ENCODE peak calls at places on chromosomes 13 and 19, in four cellular contexts. F is foreskin fibroblast, O is coronary artery, L is fibroblast of lung. U is an unnamed sample.

GRCh38 chr13:43663474-43664090 is 123.2 kb downstream of the ENOX1 start:
- DNase-seq in F (peak), O (no peak), L (peak), U (no peak)

GRCh38 chr13:104594801-104595200 is 1528.6 kb upstream of the SLC10A2 start:
- DNase-seq in F (no peak), O (no peak), L (peak), U (no peak)

GRCh38 chr19:41863209-41863931 is 3.3 kb downstream of the RPS19 start:
- DNase-seq in F (no peak), O (no peak), L (no peak), U (no peak)

GRCh38 chr13:76812206-76812882 is 73.9 kb downstream of the KCTD12 start:
- DNase-seq in F (peak), O (no peak), L (no peak), U (no peak)

GRCh38 chr13:108223850-108224503 is 5.8 kb downstream of the ABHD13 start:
- DNase-seq in F (no peak), O (no peak), L (no peak), U (no peak)

GRCh38 chr19:10812902-10813404 is 23.1 kb downstream of the TMED1 start:
- DNase-seq in F (peak), O (no peak), L (peak), U (no peak)

GRCh38 chr13:37797606-37798005 is 72.0 kb downstream of the TRPC4 start:
- DNase-seq in F (no peak), O (no peak), L (peak), U (no peak)

GRCh38 chr13:23578411-23579071 is 8.3 kb downstream of the TNFRSF19 start:
- DNase-seq in F (peak), O (peak), L (peak), U (peak)

GRCh38 chr19:2949939-2950285 is 5.1 kb upstream of the ZNF77 start:
- DNase-seq in F (no peak), O (no peak), L (peak), U (no peak)

GRCh38 chr13:23621316-23621645 is 51.1 kb downstream of the TNFRSF19 start:
- DNase-seq in F (peak), O (no peak), L (peak), U (no peak)

GRCh38 chr19:3363841-3364500 is 2.4 kb upstream of the NFIC start:
- DNase-seq in F (no peak), O (no peak), L (no peak), U (no peak)

GRCh38 chr19:48656840-48657474 is 11.0 kb upstream of the CA11 start:
- DNase-seq in F (peak), O (no peak), L (peak), U (no peak)

GRCh38 chr19:36894849-36895383 is 21.2 kb downstream of the ZNF829 start:
- DNase-seq in F (no peak), O (no peak), L (no peak), U (no peak)

GRCh38 chr19:47109541-47110375 is 3.8 kb downstream of the ZC3H4 start:
- DNase-seq in F (peak), O (no peak), L (peak), U (no peak)

GRCh38 chr13:27791146-27791900 is 960 bp upstream of the GSX1 start:
- DNase-seq in F (no peak), O (no peak), L (no peak), U (no peak)

GRCh38 chr13:108272333-108272732 is 2.8 kb downstream of the TNFSF13B start:
- DNase-seq in F (no peak), O (no peak), L (peak), U (no peak)

GRCh38 chr13:98284677-98285076 is 107.6 kb upstream of the RNF113B start:
- DNase-seq in F (no peak), O (no peak), L (no peak), U (no peak)

GRCh38 chr13:76954568-76954967 is 6.3 kb downstream of the ACOD1 start:
- DNase-seq in F (no peak), O (no peak), L (no peak), U (no peak)

GRCh38 chr13:50747939-50748338 is 95.6 kb downstream of the DLEU7 start:
- DNase-seq in F (no peak), O (no peak), L (no peak), U (no peak)

GRCh38 chr13:22256111-22256639 is 585.3 kb downstream of the FGF9 start:
- DNase-seq in F (no peak), O (no peak), L (no peak), U (no peak)
- TF ChIP-seq CTCF in F (no peak), O (no peak), L (no peak), U (no peak)

GRCh38 chr19:31553844-31554215 is 204.6 kb upstream of the TSHZ3 start:
- DNase-seq in F (no peak), O (no peak), L (no peak), U (no peak)

GRCh38 chr19:31545766-31546165 is 196.5 kb upstream of the TSHZ3 start:
- DNase-seq in F (no peak), O (no peak), L (no peak), U (no peak)

GRCh38 chr19:31553112-31553843 is 204.0 kb upstream of the TSHZ3 start:
- DNase-seq in F (no peak), O (no peak), L (no peak), U (no peak)

GRCh38 chr19:31546561-31546960 is 197.3 kb upstream of the TSHZ3 start:
- DNase-seq in F (no peak), O (peak), L (no peak), U (no peak)

DNA sequence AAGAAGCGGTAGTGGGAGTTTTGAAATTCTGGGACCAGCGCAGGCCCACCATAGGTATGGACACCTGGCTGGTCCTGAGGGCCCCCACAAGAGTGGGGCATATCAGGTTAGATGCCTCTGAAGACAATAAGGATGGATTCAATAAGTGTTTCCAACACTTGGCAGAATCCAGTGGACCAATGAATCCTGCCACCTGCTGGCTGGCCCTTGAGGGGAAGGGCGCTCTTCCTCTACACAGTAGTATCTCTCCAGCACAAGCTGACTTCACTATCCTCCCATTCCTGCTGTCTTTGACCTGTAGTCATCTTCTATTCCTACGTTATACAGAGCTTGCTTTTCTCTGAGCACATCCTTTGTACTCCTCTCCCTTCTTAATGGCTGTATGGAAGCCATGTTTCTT is 199.7 kb upstream of the TSHZ3 start:
- DNase-seq in F (peak), O (no peak), L (peak), U (no peak)
- TF ChIP-seq CTCF in F (peak), O (no peak), L (peak), U (no peak)

GRCh38 chr19:40534148-40534547 is 42.5 kb upstream of the SHKBP1 start:
- DNase-seq in F (no peak), O (no peak), L (no peak), U (no peak)

GRCh38 chr19:40530091-40530901 is 46.4 kb upstream of the SHKBP1 start:
- DNase-seq in F (no peak), O (no peak), L (no peak), U (peak)

GRCh38 chr19:40529093-40529954 is 47.3 kb upstream of the SHKBP1 start:
- DNase-seq in F (peak), O (peak), L (peak), U (peak)

GRCh38 chr19:40528533-40529092 is 48.1 kb upstream of the SHKBP1 start:
- DNase-seq in F (no peak), O (no peak), L (no peak), U (no peak)

GRCh38 chr19:40533508-40533907 is 43.2 kb upstream of the SHKBP1 start:
- DNase-seq in F (no peak), O (no peak), L (no peak), U (no peak)
- TF ChIP-seq CTCF in F (peak), O (no peak), L (no peak), U (no peak)

DNA sequence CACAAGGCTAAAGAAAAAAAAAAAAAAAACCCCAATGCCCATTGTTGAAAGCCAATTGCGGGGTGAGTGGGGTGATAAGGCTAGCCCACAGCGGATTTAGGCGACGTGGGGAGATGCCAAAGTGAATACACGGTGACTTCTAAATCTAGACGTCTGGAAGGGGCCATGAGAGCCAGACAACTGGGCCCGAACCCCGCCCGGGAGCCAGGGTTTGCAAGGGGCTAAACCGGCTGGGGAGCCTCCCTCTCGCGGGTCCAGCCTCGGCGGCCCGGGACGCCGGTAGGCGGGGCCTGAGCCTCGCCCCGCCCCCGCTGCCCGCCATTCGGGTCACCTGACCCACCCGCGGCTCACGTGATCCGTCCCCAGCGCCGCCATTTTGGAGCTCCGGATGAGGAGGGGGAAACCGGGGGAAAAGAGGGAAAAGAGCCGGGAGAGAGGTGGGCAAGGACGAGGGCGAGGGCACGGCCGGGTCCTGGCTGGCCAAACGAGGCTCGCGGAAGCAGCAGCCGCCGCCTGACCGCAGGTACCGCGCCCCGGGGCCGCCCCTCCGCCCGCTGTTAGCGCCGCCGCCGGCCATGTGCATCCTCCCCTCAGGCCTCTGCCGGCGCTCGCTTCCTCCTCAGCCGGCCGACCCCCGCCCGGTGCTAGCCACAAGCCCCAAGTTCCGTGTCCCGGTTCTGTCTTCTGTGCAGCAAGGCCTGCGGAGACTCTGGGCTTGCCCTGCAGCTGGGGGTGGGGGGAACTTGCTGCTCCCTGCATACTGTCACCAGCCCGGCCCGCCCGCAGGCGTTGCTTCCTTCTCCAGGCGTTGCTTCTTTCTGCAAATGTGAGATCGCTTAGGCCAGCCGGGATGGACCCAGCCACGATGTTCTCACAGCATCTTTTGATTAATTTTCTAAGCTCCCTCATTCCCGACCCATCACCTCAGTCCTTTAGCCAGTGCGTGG is at the start of gene ZNF507:
- DNase-seq in F (peak), O (peak), L (peak), U (peak)
- TF ChIP-seq CTCF in F (no peak), O (no peak), L (no peak), U (no peak)

DNA sequence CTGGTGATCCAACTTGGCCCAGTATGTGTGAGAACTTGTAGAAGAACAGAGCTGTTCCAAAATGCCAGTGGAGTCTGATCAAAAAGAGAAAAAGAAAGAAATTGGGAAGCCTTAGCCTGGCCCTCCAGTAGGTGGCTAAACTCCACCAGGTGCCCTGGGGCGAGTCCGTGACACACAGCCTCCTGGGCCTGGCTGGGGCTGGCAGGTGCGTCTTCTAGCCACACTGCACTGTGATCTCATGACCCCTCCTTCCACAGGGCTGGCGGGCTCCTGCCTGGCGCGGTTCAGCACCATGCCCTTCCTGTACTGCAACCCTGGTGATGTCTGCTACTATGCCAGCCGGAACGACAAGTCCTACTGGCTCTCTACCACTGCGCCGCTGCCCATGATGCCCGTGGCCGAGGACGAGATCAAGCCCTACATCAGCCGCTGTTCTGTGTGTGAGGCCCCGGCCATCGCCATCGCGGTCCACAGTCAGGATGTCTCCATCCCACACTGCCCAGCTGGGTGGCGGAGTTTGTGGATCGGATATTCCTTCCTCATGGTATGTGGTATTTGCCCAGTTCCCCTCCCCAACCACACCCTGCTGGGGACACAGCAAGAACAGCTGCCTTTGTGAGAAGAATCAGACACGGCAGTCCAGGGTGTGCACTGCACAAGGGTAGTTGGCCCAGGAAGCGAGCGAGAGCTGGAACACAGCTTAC is 53.7 kb downstream of the RAB20 start:
- DNase-seq in F (no peak), O (peak), L (no peak), U (no peak)
- TF ChIP-seq CTCF in F (no peak), O (no peak), L (no peak), U (no peak)

GRCh38 chr13:51760592-51760991 is 43.4 kb downstream of the DHRS12 start:
- DNase-seq in F (no peak), O (no peak), L (peak), U (no peak)

GRCh38 chr13:51764184-51765141 is 39.5 kb downstream of the DHRS12 start:
- DNase-seq in F (peak), O (peak), L (peak), U (no peak)

GRCh38 chr13:51765142-51765515 is 38.8 kb downstream of the DHRS12 start:
- DNase-seq in F (no peak), O (no peak), L (no peak), U (no peak)

GRCh38 chr13:51761638-51762350 is 42.2 kb downstream of the DHRS12 start:
- DNase-seq in F (peak), O (no peak), L (no peak), U (no peak)

DNA sequence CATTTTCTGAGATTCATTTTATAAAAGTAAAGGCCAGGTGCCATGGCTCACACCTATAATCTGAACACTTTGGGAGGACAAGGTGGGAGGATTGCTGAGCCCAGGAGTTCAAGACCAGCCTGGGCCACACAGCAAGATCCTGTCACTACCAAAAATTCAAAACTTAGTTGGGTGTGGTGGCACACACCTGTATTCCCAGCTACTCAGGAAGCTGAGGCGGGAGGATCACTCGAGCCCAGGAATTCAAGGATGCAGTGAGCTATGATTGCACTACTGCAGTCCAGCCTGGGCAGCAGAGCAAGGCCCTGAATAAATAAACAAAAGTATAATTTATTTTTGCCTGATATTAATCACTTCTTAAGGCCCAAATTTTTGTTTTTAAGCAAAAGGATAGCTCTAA is 40.5 kb downstream of the DHRS12 start:
- DNase-seq in F (no peak), O (no peak), L (no peak), U (no peak)
- TF ChIP-seq CTCF in F (no peak), O (no peak), L (no peak), U (no peak)